ENCODE peak calls at places on chromosomes 4 and X, in six cellular contexts. G, U, I, X, H and T are unnamed samples.

GRCh38 chr4:167943872-167944505 is 148.3 kb upstream of the ANXA10 start:
- DNase-seq in H (no peak), X (no peak), I (no peak), G (no peak), U (no peak), T (no peak)

GRCh38 chr4:29375716-29376115 is 1344.5 kb upstream of the PCDH7 start:
- DNase-seq in G (no peak), I (no peak), H (no peak), X (no peak), U (no peak), T (no peak)

GRCh38 chr4:47615385-47615784 is 130.3 kb downstream of the ATP10D start:
- DNase-seq in H (no peak), G (no peak), I (no peak), U (no peak), X (no peak), T (no peak)

GRCh38 chr4:73862357-73862756 is 6.8 kb upstream of the CXCL1 start:
- DNase-seq in G (no peak), U (no peak), I (no peak), H (no peak), X (no peak), T (no peak)

GRCh38 chrX:97314348-97314747 is 430.6 kb downstream of the RPA4 start:
- DNase-seq in I (no peak), U (no peak), H (no peak), G (no peak), X (no peak), T (no peak)

GRCh38 chr4:99352602-99353580 is at the start of gene ADH1C:
- DNase-seq in G (no peak), U (no peak), I (no peak), X (no peak), H (no peak), T (no peak)

GRCh38 chr4:25180524-25181131 is 20.4 kb upstream of the SEPSECS start:
- DNase-seq in G (peak; percentile 40), H (no peak), X (no peak), I (no peak), U (no peak), T (peak; percentile 38)

GRCh38 chrX:40539214-40540142 is 41.3 kb upstream of the ATP6AP2 start:
- DNase-seq in I (peak; percentile 31), H (peak; percentile 47), G (peak; percentile 60), X (peak; percentile 85), U (no peak), T (peak; percentile 74)

GRCh38 chrX:74449937-74450330 is 28.6 kb downstream of the SLC16A2 start:
- DNase-seq in G (peak; percentile 1), H (no peak), X (no peak), I (no peak), U (no peak), T (no peak)

GRCh38 chrX:84475101-84475500 is 27.2 kb downstream of the HDX start:
- DNase-seq in G (no peak), X (no peak), I (no peak), H (no peak), U (no peak), T (peak; percentile 39)

GRCh38 chr4:25859429-25860148 is 3.2 kb downstream of the SEL1L3 start:
- DNase-seq in H (no peak), G (no peak), I (no peak), X (peak; percentile 87), U (no peak), T (peak; percentile 52)

GRCh38 chrX:10477525-10477924 is 142.9 kb downstream of the MID1 start:
- DNase-seq in U (no peak), H (no peak), X (no peak), I (no peak), G (no peak), T (no peak)

GRCh38 chr4:183638436-183638835 is 20.5 kb downstream of the RWDD4 start:
- DNase-seq in X (no peak), I (no peak), H (no peak), U (no peak), G (peak; percentile 69), T (no peak)

GRCh38 chr4:147820975-147821374 is 89.1 kb downstream of the ARHGAP10 start:
- DNase-seq in H (no peak), G (no peak), I (no peak), X (peak; percentile 60), U (no peak), T (no peak)

GRCh38 chrX:154658187-154658586 is 4.8 kb upstream of the CTAG2 start:
- DNase-seq in H (no peak), X (no peak), I (no peak), G (no peak), U (no peak), T (no peak)

GRCh38 chr4:3699678-3700077 is 66.5 kb upstream of the ADRA2C start:
- DNase-seq in I (no peak), G (no peak), X (no peak), U (no peak), H (no peak), T (no peak)

GRCh38 chrX:144006811-144007210 is 122.9 kb downstream of the UBE2NL start:
- DNase-seq in X (no peak), U (no peak), G (peak; percentile 8), I (no peak), H (no peak), T (no peak)

GRCh38 chr4:56978750-56979303 is at the start of gene POLR2B:
- DNase-seq in H (peak; percentile 74), X (peak; percentile 98), U (peak; percentile 83), I (peak; percentile 65), G (peak; percentile 94), T (peak; percentile 98)

GRCh38 chr4:140777401-140777800 is 21.2 kb upstream of the TBC1D9 start:
- DNase-seq in I (no peak), H (no peak), G (no peak), U (no peak), X (no peak), T (no peak)

GRCh38 chr4:84647307-84647884 is 64.5 kb downstream of the CDS1 start:
- DNase-seq in H (no peak), I (no peak), X (no peak), U (no peak), G (peak; percentile 32), T (peak; percentile 47)